ENCODE peak calls at places on chromosomes 1 and 21, in eight cellular contexts. W is colonic mucosa, O is tibial artery, Z is foreskin fibroblast, X is heart left ventricle, A is brain microvascular endothelial cell, N is sigmoid colon, Y is endodermal cell. M is an unnamed sample.

GRCh38 chr21:28822882-28823335 is 169.8 kb downstream of the LTN1 start:
- DNase-seq in N (no peak), Y (no peak), W (peak; percentile 67), Z (peak; percentile 83), A (no peak), X (no peak), O (no peak), M (no peak)

GRCh38 chr1:175702079-175702795 is 41.2 kb downstream of the TNR start:
- DNase-seq in N (no peak), X (no peak), O (no peak), A (no peak), Z (no peak), W (no peak), Y (peak; percentile 45), M (no peak)

GRCh38 chr1:31723828-31724359 is 20.1 kb upstream of the COL16A1 start:
- DNase-seq in A (peak; percentile 56), Y (peak; percentile 97), W (peak; percentile 80), N (no peak), X (peak; percentile 80), Z (peak; percentile 78), O (peak; percentile 53), M (no peak)

GRCh38 chr1:171817511-171818265 is 23.6 kb upstream of the DNM3 start:
- DNase-seq in A (peak; percentile 83), N (no peak), X (no peak), W (no peak), Y (peak; percentile 75), O (peak; percentile 41), Z (peak; percentile 76), M (peak; percentile 85)

GRCh38 chr21:32806810-32807386 is 35.3 kb upstream of the PAXBP1 start:
- DNase-seq in N (no peak), Y (no peak), O (no peak), W (no peak), X (no peak), Z (no peak), A (peak; percentile 8), M (no peak)

GRCh38 chr1:35451125-35451528 is 106.1 kb downstream of the KIAA0319L start:
- DNase-seq in O (peak; percentile 88), X (peak; percentile 89), Y (peak; percentile 93), N (peak; percentile 86), A (peak; percentile 86), W (peak; percentile 79), Z (peak; percentile 71), M (no peak)

GRCh38 chr1:175390081-175390481 is 197.5 kb upstream of the KIAA0040 start:
- DNase-seq in N (no peak), W (no peak), Z (no peak), O (no peak), Y (no peak), A (no peak), X (no peak), M (no peak)

GRCh38 chr1:41677586-41677985 is 193.1 kb upstream of the EDN2 start:
- DNase-seq in O (no peak), W (no peak), A (no peak), Z (no peak), N (no peak), X (no peak), Y (no peak), M (no peak)

GRCh38 chr1:150999051-150999674 is 7.5 kb downstream of the MINDY1 start:
- DNase-seq in W (no peak), X (no peak), Z (no peak), Y (no peak), A (peak; percentile 84), N (no peak), O (no peak), M (no peak)

GRCh38 chr1:26848947-26849774 is 13.8 kb upstream of the SFN start:
- DNase-seq in X (no peak), A (peak; percentile 63), W (peak; percentile 95), N (no peak), O (no peak), Z (peak; percentile 95), Y (no peak), M (peak; percentile 82)
- TF ChIP-seq CTCF in X (no peak), A (no peak), W (no peak), N (no peak), O (no peak), Z (no peak), Y (no peak), M (no peak)

GRCh38 chr1:81717230-81717629 is 83.5 kb upstream of the ADGRL2 start:
- DNase-seq in Z (peak; percentile 40), Y (no peak), N (no peak), X (no peak), A (peak; percentile 19), O (no peak), W (no peak), M (no peak)
- H3K4me3 ChIP-seq in Z (no peak overlapping the region), Y (no peak overlapping the region), N (no peak overlapping the region), X (no peak overlapping the region), A (no peak overlapping the region), O (no peak overlapping the region), W (no peak overlapping the region), M (no peak overlapping the region)

GRCh38 chr1:20087668-20088067 is 17.7 kb downstream of the PLA2G5 start:
- DNase-seq in Y (no peak), A (no peak), X (no peak), N (no peak), Z (no peak), O (no peak), W (no peak), M (no peak)
- TF ChIP-seq CTCF in Y (peak; percentile 66), A (no peak), X (no peak), N (no peak), Z (no peak), O (no peak), W (no peak), M (peak; percentile 34)

GRCh38 chr1:44725309-44725698 is 5.7 kb downstream of the RNU5D-1 start:
- DNase-seq in W (no peak), Y (peak; percentile 65), Z (no peak), N (no peak), X (no peak), O (no peak), A (no peak), M (no peak)

GRCh38 chr1:44733365-44733764 is 2.4 kb upstream of the RNU5D-1 start:
- DNase-seq in X (no peak), N (peak; percentile 75), W (no peak), Y (peak; percentile 39), A (peak; percentile 37), O (peak; percentile 26), Z (peak; percentile 71), M (no peak)

GRCh38 chr1:44733784-44734183 is 2.8 kb upstream of the RNU5D-1 start:
- DNase-seq in W (no peak), A (no peak), X (no peak), N (no peak), Z (no peak), Y (no peak), O (no peak), M (no peak)

GRCh38 chr1:44735992-44736391 is 3.6 kb upstream of the KIF2C start:
- DNase-seq in A (no peak), N (no peak), X (no peak), Z (no peak), O (no peak), Y (no peak), W (no peak), M (no peak)

DNA sequence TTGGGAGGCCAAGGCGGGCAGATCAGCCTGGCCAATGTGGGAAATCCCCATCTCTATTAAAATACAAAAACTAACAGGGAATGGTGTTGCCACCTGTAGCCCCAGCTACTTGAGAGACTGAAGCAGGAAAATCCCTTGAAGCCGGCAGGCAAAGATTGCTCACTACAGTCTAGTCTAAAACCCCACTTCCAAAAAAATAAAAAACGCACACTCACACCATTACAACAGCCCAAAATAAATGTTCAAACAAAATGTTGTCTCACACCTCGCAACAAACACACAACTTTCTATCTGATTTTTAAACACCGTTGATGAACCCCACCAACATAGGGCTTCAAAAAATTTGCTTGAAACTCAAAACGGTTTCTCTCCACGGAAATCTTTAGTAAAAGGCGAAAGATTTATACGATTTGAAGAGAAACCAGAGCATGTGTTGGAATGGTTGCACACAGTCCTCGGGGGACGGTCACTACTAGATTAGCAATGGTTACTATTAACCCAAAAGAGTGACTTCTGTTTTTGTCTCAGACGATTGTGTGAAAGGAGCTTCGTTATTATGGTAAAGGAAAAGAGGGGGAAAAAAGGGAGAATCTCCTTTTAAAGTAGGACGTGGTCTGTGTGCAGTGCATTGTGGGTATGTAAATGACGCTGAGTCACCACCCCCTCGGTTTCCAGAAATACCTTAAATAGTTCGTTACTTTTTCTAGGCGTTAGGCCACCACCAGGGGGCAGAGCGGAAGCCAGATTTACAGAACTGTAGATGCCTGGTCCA is at the start of gene RNU5D-1:
- DNase-seq in O (peak; percentile 94), Z (peak; percentile 92), Y (peak; percentile 96), N (peak; percentile 96), W (peak; percentile 98), A (peak; percentile 98), X (peak; percentile 90), M (peak; percentile 99)
- H3K4me3 ChIP-seq in O (peak within 1 kb of the TSS; percentile 21), Z (peak within 1 kb of the TSS; percentile 48), Y (peak within 1 kb of the TSS; percentile 73), N (no peak within 1 kb of the TSS), W (peak within 1 kb of the TSS; percentile 23), A (no peak within 1 kb of the TSS), X (no peak within 1 kb of the TSS), M (peak within 1 kb of the TSS; percentile 25)

GRCh38 chr1:38615680-38616079 is 243.9 kb downstream of the RRAGC start:
- DNase-seq in A (no peak), N (no peak), Y (no peak), X (no peak), O (no peak), Z (no peak), W (no peak), M (no peak)
- TF ChIP-seq CTCF in A (peak; percentile 33), N (no peak), Y (peak; percentile 58), X (no peak), O (no peak), Z (no peak), W (no peak), M (peak; percentile 35)

GRCh38 chr1:201648911-201649775 is 110.2 kb downstream of the NAV1 start:
- DNase-seq in X (no peak), W (peak; percentile 59), N (peak; percentile 72), A (no peak), Y (peak; percentile 87), Z (no peak), O (no peak), M (no peak)

GRCh38 chr1:201648066-201648910 is 109.4 kb downstream of the NAV1 start:
- DNase-seq in N (peak; percentile 78), W (peak; percentile 56), O (peak; percentile 42), X (peak; percentile 77), Z (peak; percentile 92), A (peak; percentile 58), Y (peak; percentile 81), M (no peak)

GRCh38 chr1:201647094-201647493 is 108.2 kb downstream of the NAV1 start:
- DNase-seq in W (no peak), Z (no peak), O (no peak), Y (no peak), N (no peak), A (no peak), X (no peak), M (no peak)

GRCh38 chr1:201646623-201647022 is 107.7 kb downstream of the NAV1 start:
- DNase-seq in W (no peak), X (no peak), Z (no peak), A (no peak), Y (no peak), O (no peak), N (no peak), M (no peak)

DNA sequence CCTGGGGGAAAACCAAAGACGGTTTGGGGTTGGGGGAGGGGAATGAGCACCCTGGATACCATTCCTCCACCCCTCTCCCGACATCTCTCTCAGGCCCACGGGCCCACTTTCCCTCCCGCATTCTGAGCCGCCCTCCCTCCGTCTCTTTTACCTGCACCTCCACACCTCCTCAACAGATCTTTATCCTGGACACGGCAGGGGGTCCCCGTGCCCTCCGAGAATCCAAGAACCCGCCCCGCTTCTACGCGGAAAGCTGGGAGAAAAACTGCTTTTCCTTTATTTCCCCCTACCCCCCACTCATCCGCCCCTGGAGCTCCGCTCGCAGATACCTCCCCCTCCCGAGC is 108.8 kb downstream of the NAV1 start:
- DNase-seq in X (no peak), Y (peak; percentile 74), O (no peak), Z (no peak), A (no peak), W (no peak), N (no peak), M (no peak)
- H3K4me3 ChIP-seq in X (peak overlapping the region; percentile 56), Y (peak overlapping the region; percentile 80), O (peak overlapping the region; percentile 51), Z (peak overlapping the region; percentile 73), A (peak overlapping the region; percentile 88), W (peak overlapping the region; percentile 70), N (peak overlapping the region; percentile 38), M (peak overlapping the region; percentile 76)

M was measured in epithelial cell of proximal tubule.